ENCODE peak calls at places on chromosome 20, in eight cellular contexts. X, P, I, L, Y, J, Z and K are unnamed samples.

GRCh38 chr20:62768815-62769287 is 27.4 kb upstream of the MRGBP start:
- DNase-seq in X (no peak), P (no peak), I (peak), L (no peak), Y (no peak), J (no peak), Z (no peak), K (no peak)

GRCh38 chr20:2521369-2522305 is 12.9 kb upstream of the ZNF343 start:
- DNase-seq in X (peak), P (no peak), I (peak), L (peak), Y (peak), J (peak), Z (no peak), K (no peak)

GRCh38 chr20:63361507-63362425 is 617 bp upstream of the CHRNA4 start:
- DNase-seq in X (no peak), P (no peak), I (no peak), L (no peak), Y (peak), J (no peak), Z (no peak), K (no peak)

GRCh38 chr20:51586005-51586440 is 43.5 kb upstream of the NFATC2 start:
- DNase-seq in X (no peak), P (no peak), I (no peak), L (no peak), Y (no peak), J (peak), Z (no peak), K (no peak)

GRCh38 chr20:8127553-8128255 is 4.4 kb upstream of the PLCB1 start:
- DNase-seq in X (no peak), P (no peak), I (no peak), L (no peak), Y (no peak), J (no peak), Z (no peak), K (no peak)

GRCh38 chr20:59647271-59647670 is 42.9 kb downstream of the PHACTR3 start:
- DNase-seq in X (no peak), P (no peak), I (no peak), L (no peak), Y (no peak), J (no peak), Z (no peak), K (no peak)

GRCh38 chr20:9363673-9364072 is 150.7 kb upstream of the LAMP5 start:
- DNase-seq in X (no peak), P (no peak), I (no peak), L (no peak), Y (no peak), J (peak), Z (no peak), K (no peak)

GRCh38 chr20:408843-409696 is 971 bp downstream of the RBCK1 start:
- DNase-seq in X (no peak), P (no peak), I (peak), L (no peak), Y (no peak), J (no peak), Z (no peak), K (no peak)

GRCh38 chr20:60691966-60692615 is 560.0 kb upstream of the CDH4 start:
- DNase-seq in X (no peak), P (no peak), I (no peak), L (no peak), Y (no peak), J (no peak), Z (no peak), K (no peak)

GRCh38 chr20:17857639-17858449 is 110.8 kb downstream of the SNX5 start:
- DNase-seq in X (no peak), P (no peak), I (no peak), L (no peak), Y (no peak), J (no peak), Z (no peak), K (no peak)

GRCh38 chr20:63767456-63767855 is 27.9 kb downstream of the SLC2A4RG start:
- DNase-seq in X (no peak), P (no peak), I (no peak), L (no peak), Y (no peak), J (no peak), Z (no peak), K (no peak)

GRCh38 chr20:31678389-31679356 is 41.0 kb downstream of the COX4I2 start:
- DNase-seq in X (no peak), P (no peak), I (no peak), L (no peak), Y (peak), J (no peak), Z (no peak), K (no peak)

GRCh38 chr20:39133205-39133604 is 171.1 kb downstream of the DHX35 start:
- DNase-seq in X (no peak), P (no peak), I (no peak), L (no peak), Y (no peak), J (no peak), Z (no peak), K (no peak)

GRCh38 chr20:54026300-54027064 is 43.9 kb downstream of the BCAS1 start:
- DNase-seq in X (no peak), P (no peak), I (no peak), L (no peak), Y (no peak), J (no peak), Z (no peak), K (no peak)

GRCh38 chr20:10563935-10564492 is 109.8 kb downstream of the JAG1 start:
- DNase-seq in X (no peak), P (no peak), I (no peak), L (no peak), Y (no peak), J (no peak), Z (no peak), K (no peak)

GRCh38 chr20:51503376-51503775 is 39.1 kb downstream of the NFATC2 start:
- DNase-seq in X (no peak), P (no peak), I (no peak), L (no peak), Y (no peak), J (no peak), Z (no peak), K (no peak)

GRCh38 chr20:38158701-38159325 is 6.3 kb downstream of the TGM2 start:
- DNase-seq in X (no peak), P (no peak), I (peak), L (no peak), Y (no peak), J (no peak), Z (no peak), K (no peak)

GRCh38 chr20:48684501-48685041 is 143.2 kb downstream of the PREX1 start:
- DNase-seq in X (no peak), P (no peak), I (peak), L (no peak), Y (no peak), J (no peak), Z (no peak), K (no peak)

GRCh38 chr20:46648903-46649649 is 2.2 kb downstream of the SLC13A3 start:
- DNase-seq in X (no peak), P (no peak), I (no peak), L (no peak), Y (peak), J (no peak), Z (no peak), K (no peak)

GRCh38 chr20:33093582-33093981 is 14.1 kb downstream of the BPIFB4 start:
- DNase-seq in X (no peak), P (no peak), I (no peak), L (no peak), Y (no peak), J (no peak), Z (no peak), K (no peak)

GRCh38 chr20:39298566-39299501 is 336.7 kb downstream of the DHX35 start:
- DNase-seq in X (no peak), P (no peak), I (no peak), L (no peak), Y (no peak), J (no peak), Z (no peak), K (no peak)

GRCh38 chr20:427401-427800 is 19.3 kb downstream of the RBCK1 start:
- DNase-seq in X (no peak), P (no peak), I (no peak), L (no peak), Y (no peak), J (no peak), Z (no peak), K (no peak)

GRCh38 chr20:58623579-58624473 is 27.3 kb upstream of the STX16 start:
- DNase-seq in X (no peak), P (peak), I (peak), L (peak), Y (no peak), J (peak), Z (peak), K (no peak)

GRCh38 chr20:44092551-44093248 is 94.3 kb downstream of the JPH2 start:
- DNase-seq in X (no peak), P (no peak), I (peak), L (peak), Y (peak), J (no peak), Z (no peak), K (no peak)

GRCh38 chr20:16284385-16285100 is 288.7 kb downstream of the KIF16B start:
- DNase-seq in X (no peak), P (no peak), I (no peak), L (no peak), Y (no peak), J (no peak), Z (no peak), K (no peak)

GRCh38 chr20:48584391-48585249 is 243.2 kb downstream of the PREX1 start:
- DNase-seq in X (no peak), P (no peak), I (no peak), L (no peak), Y (no peak), J (no peak), Z (no peak), K (peak)

GRCh38 chr20:36214684-36215256 is 21.5 kb upstream of the AAR2 start:
- DNase-seq in X (no peak), P (peak), I (peak), L (peak), Y (peak), J (no peak), Z (no peak), K (no peak)

DNA sequence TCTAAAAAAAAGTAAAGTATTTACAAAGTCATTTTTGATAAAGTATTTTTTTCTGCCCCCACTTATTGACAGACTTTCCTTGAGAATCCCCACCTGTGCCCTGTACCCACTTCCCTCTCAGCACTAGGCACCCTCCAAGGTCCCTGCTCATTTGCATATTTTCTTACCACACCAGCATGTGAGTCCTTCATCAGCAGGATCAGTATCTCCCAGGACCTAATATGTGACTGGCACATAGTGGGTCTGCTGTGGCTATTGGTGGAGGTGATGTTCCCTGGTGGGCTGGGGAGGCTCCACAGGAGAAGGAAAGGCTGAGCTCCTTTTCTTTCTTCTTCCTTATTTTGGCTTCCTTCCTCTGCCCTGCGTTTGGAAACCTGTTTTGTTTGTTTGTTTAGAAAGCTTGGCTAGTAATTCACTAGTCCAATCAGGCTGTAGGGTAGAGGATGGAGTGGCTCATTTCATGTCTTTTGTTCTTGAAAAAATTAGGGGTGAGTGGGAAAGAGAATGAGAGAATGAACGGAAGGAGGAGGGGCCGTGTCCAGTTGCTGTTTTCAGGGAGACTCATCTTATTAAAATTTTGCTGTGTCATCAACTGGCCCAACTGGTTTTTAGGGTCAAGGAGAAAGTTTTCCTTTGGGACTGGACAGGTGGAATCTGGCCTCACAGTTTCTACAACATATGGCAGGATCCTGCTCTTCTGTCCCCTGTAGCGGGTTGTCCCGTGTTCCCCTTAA is 2.8 kb upstream of the RNF24 start:
- DNase-seq in X (peak), P (no peak), I (no peak), L (no peak), Y (no peak), J (no peak), Z (no peak), K (no peak)
- TF ChIP-seq CTCF in X (no peak), P (no peak), I (no peak), L (no peak), Y (no peak), J (no peak), Z (no peak), K (no peak)

GRCh38 chr20:34925341-34925740 is 30.3 kb downstream of the GSS start:
- DNase-seq in X (no peak), P (no peak), I (no peak), L (no peak), Y (no peak), J (no peak), Z (no peak), K (no peak)

GRCh38 chr20:34923414-34923813 is 32.2 kb downstream of the GSS start:
- DNase-seq in X (no peak), P (no peak), I (no peak), L (no peak), Y (no peak), J (no peak), Z (no peak), K (no peak)

GRCh38 chr20:34928411-34928810 is 27.2 kb downstream of the GSS start:
- DNase-seq in X (no peak), P (no peak), I (no peak), L (no peak), Y (no peak), J (no peak), Z (no peak), K (no peak)

GRCh38 chr20:34927736-34928135 is 27.9 kb downstream of the GSS start:
- DNase-seq in X (no peak), P (no peak), I (no peak), L (no peak), Y (no peak), J (no peak), Z (no peak), K (no peak)

DNA sequence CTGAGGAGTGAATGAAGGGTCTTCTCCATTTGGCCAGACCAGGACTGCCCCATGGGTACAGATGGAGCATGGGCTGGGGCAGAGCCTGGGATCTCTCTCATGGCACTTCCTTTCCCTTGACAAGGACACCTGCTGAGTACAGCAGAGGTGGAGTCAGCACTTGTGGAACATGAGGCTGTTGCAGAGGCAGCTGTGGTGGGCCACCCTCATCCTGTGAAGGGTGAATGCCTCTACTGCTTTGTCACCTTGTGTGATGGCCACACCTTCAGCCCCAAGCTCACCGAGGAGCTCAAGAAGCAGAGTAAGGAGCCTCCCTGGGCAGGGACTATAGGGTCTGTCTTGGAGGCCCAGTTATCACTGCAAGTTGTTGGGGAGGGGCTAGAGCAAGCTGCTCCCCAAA is 29.6 kb downstream of the GSS start:
- DNase-seq in X (no peak), P (no peak), I (no peak), L (no peak), Y (no peak), J (no peak), Z (no peak), K (no peak)
- H3K4me3 ChIP-seq in X (no peak), P (no peak), I (no peak), L (no peak), Y (no peak), J (no peak), Z (no peak), K (no peak)

DNA sequence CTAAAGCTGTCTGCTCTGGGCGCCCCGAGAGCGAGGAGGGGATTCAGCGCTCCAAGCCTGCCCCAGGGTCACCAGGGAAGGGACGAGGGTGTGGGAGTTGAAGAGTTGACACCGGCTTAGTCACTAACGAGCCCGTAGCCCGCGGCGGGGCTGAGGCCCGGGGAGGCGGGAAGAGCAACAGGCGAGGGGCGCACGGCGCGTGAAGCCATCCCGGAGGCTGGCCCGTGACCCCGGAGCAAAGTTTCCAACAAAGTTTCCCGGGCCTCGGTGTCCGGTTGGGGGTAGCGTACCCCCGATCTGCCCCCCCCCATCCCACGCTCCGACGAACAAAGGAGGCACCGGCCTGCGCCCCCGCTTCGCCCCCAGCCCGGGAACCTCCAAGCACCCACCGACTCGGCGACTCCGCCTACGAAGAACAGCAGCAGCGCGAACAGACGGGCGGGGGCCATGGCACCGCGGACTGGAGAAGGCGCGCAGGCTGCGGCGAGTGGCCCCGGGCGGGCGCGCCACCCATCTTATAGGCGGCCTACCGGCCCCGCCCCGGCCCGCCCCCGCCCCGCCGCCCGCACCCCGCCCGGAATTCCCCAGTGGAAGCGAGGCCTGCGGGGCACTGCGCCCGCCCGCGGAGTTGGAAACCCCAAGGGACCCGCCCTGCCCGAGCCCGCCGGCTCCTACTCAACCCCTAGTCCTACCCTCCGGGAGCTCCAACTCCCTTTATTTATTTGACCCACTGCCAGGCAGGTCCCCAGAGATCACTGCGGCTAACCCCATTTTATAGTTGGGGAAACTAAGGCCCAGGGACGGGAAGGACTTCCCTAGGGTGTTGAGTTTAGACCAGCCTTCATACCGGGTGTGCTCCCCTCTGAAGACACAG is at the start of gene SDC4:
- DNase-seq in X (no peak), P (no peak), I (peak), L (peak), Y (peak), J (no peak), Z (peak), K (peak)
- TF ChIP-seq POLR2AphosphoS5 in X (peak), P (peak), I (peak), L (peak), Y (peak), J (peak), Z (peak), K (peak)

GRCh38 chr20:41159547-41159946 is 22.2 kb downstream of the PLCG1 start:
- DNase-seq in X (no peak), P (no peak), I (no peak), L (no peak), Y (no peak), J (no peak), Z (no peak), K (no peak)
- TF ChIP-seq CTCF in X (no peak), P (no peak), I (no peak), L (no peak), Y (no peak), J (no peak), Z (no peak), K (no peak)